ENCODE peak calls at places on chromosomes 2 and 18, in five cellular contexts. One of them, this sample, is unnamed.

GRCh38 chr2:236061497-236061896 is 106.7 kb downstream of the GBX2 start:
- DNase-seq in mesenchymal stem cell: no peak
- DNase-seq in trophoblast cell: peak
- DNase-seq in neuronal stem cell: no peak
- DNase-seq in H1: no peak
- DNase-seq in this sample: no peak

GRCh38 chr2:218852911-218853667 is 6.5 kb upstream of the WNT6 start:
- DNase-seq in neuronal stem cell: peak
- DNase-seq in mesenchymal stem cell: peak
- DNase-seq in trophoblast cell: peak
- DNase-seq in H1: peak
- DNase-seq in this sample: peak

GRCh38 chr18:66432636-66433035 is 171.3 kb downstream of the CDH19 start:
- DNase-seq in neuronal stem cell: no peak
- DNase-seq in H1: no peak
- DNase-seq in trophoblast cell: no peak
- DNase-seq in mesenchymal stem cell: no peak
- DNase-seq in this sample: no peak

GRCh38 chr2:231181848-231182247 is 16.6 kb upstream of the ARMC9 start:
- DNase-seq in H1: no peak
- DNase-seq in mesenchymal stem cell: peak
- DNase-seq in trophoblast cell: peak
- DNase-seq in neuronal stem cell: no peak
- DNase-seq in this sample: no peak

GRCh38 chr2:9772035-9772998 is 71.0 kb upstream of the TAF1B start:
- DNase-seq in H1: no peak
- DNase-seq in mesenchymal stem cell: no peak
- DNase-seq in trophoblast cell: no peak
- DNase-seq in neuronal stem cell: no peak
- DNase-seq in this sample: no peak

GRCh38 chr2:106269591-106270291 is 75.6 kb upstream of the UXS1 start:
- DNase-seq in trophoblast cell: peak
- DNase-seq in neuronal stem cell: no peak
- DNase-seq in mesenchymal stem cell: no peak
- DNase-seq in H1: no peak
- DNase-seq in this sample: no peak

GRCh38 chr2:205273148-205273547 is 409.2 kb upstream of the NRP2 start:
- DNase-seq in trophoblast cell: no peak
- DNase-seq in mesenchymal stem cell: no peak
- DNase-seq in H1: no peak
- DNase-seq in neuronal stem cell: peak
- DNase-seq in this sample: no peak

GRCh38 chr2:143878131-143878530 is 641.8 kb downstream of the ZEB2 start:
- DNase-seq in H1: no peak
- DNase-seq in mesenchymal stem cell: no peak
- DNase-seq in trophoblast cell: peak
- DNase-seq in neuronal stem cell: no peak
- DNase-seq in this sample: no peak

GRCh38 chr2:240411261-240412160 is 24.0 kb upstream of the GPC1 start:
- DNase-seq in H1: no peak
- DNase-seq in mesenchymal stem cell: no peak
- DNase-seq in trophoblast cell: no peak
- DNase-seq in neuronal stem cell: no peak
- DNase-seq in this sample: peak

GRCh38 chr2:65350714-65351113 is 81.7 kb downstream of the SPRED2 start:
- DNase-seq in neuronal stem cell: no peak
- DNase-seq in H1: no peak
- DNase-seq in mesenchymal stem cell: peak
- DNase-seq in trophoblast cell: peak
- DNase-seq in this sample: peak

GRCh38 chr2:25867389-25868003 is 10.8 kb downstream of the ASXL2 start:
- DNase-seq in neuronal stem cell: no peak
- DNase-seq in H1: no peak
- DNase-seq in mesenchymal stem cell: no peak
- DNase-seq in trophoblast cell: no peak
- DNase-seq in this sample: no peak

GRCh38 chr2:190407662-190408537 is at the start of gene MFSD6:
- DNase-seq in H1: no peak
- DNase-seq in mesenchymal stem cell: no peak
- DNase-seq in trophoblast cell: peak
- DNase-seq in neuronal stem cell: peak
- DNase-seq in this sample: peak

GRCh38 chr2:141195087-141195486 is 935.7 kb downstream of the LRP1B start:
- DNase-seq in H1: no peak
- DNase-seq in neuronal stem cell: no peak
- DNase-seq in trophoblast cell: no peak
- DNase-seq in mesenchymal stem cell: no peak
- DNase-seq in this sample: no peak

GRCh38 chr18:677951-678363 is 20.5 kb downstream of the TYMS start:
- DNase-seq in trophoblast cell: no peak
- DNase-seq in mesenchymal stem cell: no peak
- DNase-seq in H1: no peak
- DNase-seq in neuronal stem cell: no peak
- DNase-seq in this sample: no peak

GRCh38 chr2:69163109-69163508 is 150.1 kb downstream of the ANTXR1 start:
- DNase-seq in H1: no peak
- DNase-seq in trophoblast cell: peak
- DNase-seq in mesenchymal stem cell: peak
- DNase-seq in neuronal stem cell: no peak
- DNase-seq in this sample: no peak

GRCh38 chr18:49023938-49024341 is 73.2 kb upstream of the SMAD7 start:
- DNase-seq in mesenchymal stem cell: no peak
- DNase-seq in neuronal stem cell: no peak
- DNase-seq in trophoblast cell: no peak
- DNase-seq in H1: no peak
- DNase-seq in this sample: peak

GRCh38 chr2:102698369-102699111 is 63.3 kb upstream of the TMEM182 start:
- DNase-seq in mesenchymal stem cell: no peak
- DNase-seq in H1: no peak
- DNase-seq in neuronal stem cell: no peak
- DNase-seq in trophoblast cell: no peak
- DNase-seq in this sample: no peak

GRCh38 chr2:88737385-88737784 is 45.9 kb downstream of the RPIA start:
- DNase-seq in trophoblast cell: no peak
- DNase-seq in H1: no peak
- DNase-seq in mesenchymal stem cell: no peak
- DNase-seq in neuronal stem cell: no peak
- DNase-seq in this sample: no peak

GRCh38 chr2:67567866-67568265 is 170.7 kb downstream of the ETAA1 start:
- DNase-seq in neuronal stem cell: no peak
- DNase-seq in mesenchymal stem cell: no peak
- DNase-seq in H1: no peak
- DNase-seq in trophoblast cell: no peak
- DNase-seq in this sample: no peak

GRCh38 chr2:26469092-26469710 is 8.7 kb downstream of the OTOF start:
- DNase-seq in mesenchymal stem cell: peak
- DNase-seq in neuronal stem cell: peak
- DNase-seq in H1: peak
- DNase-seq in trophoblast cell: peak
- DNase-seq in this sample: peak

GRCh38 chr2:56380861-56381260 is 197.1 kb downstream of the CCDC85A start:
- DNase-seq in neuronal stem cell: no peak
- DNase-seq in H1: no peak
- DNase-seq in trophoblast cell: peak
- DNase-seq in mesenchymal stem cell: no peak
- DNase-seq in this sample: no peak

GRCh38 chr2:33859791-33860461 is 260.8 kb upstream of the FAM98A start:
- DNase-seq in trophoblast cell: no peak
- DNase-seq in H1: no peak
- DNase-seq in mesenchymal stem cell: no peak
- DNase-seq in neuronal stem cell: no peak
- DNase-seq in this sample: no peak

GRCh38 chr2:102061962-102062795 is 70.4 kb downstream of the IL1R2 start:
- DNase-seq in H1: no peak
- DNase-seq in neuronal stem cell: no peak
- DNase-seq in trophoblast cell: peak
- DNase-seq in mesenchymal stem cell: peak
- DNase-seq in this sample: no peak

GRCh38 chr2:52810460-52810859 is 957.1 kb upstream of the CHAC2 start:
- DNase-seq in H1: no peak
- DNase-seq in trophoblast cell: peak
- DNase-seq in neuronal stem cell: peak
- DNase-seq in mesenchymal stem cell: peak
- DNase-seq in this sample: peak

GRCh38 chr2:223051580-223052375 is at the start of gene KCNE4:
- DNase-seq in neuronal stem cell: no peak
- DNase-seq in H1: no peak
- DNase-seq in trophoblast cell: peak
- DNase-seq in mesenchymal stem cell: peak
- DNase-seq in this sample: no peak

GRCh38 chr2:239689410-239689809 is 288.6 kb upstream of the HDAC4 start:
- DNase-seq in trophoblast cell: no peak
- DNase-seq in mesenchymal stem cell: no peak
- DNase-seq in neuronal stem cell: no peak
- DNase-seq in H1: no peak
- DNase-seq in this sample: no peak

GRCh38 chr18:13431886-13432285 is 213.3 kb downstream of the LDLRAD4 start:
- DNase-seq in trophoblast cell: peak
- DNase-seq in H1: no peak
- DNase-seq in neuronal stem cell: no peak
- DNase-seq in mesenchymal stem cell: no peak
- DNase-seq in this sample: no peak

GRCh38 chr18:35159782-35160181 is 81.1 kb upstream of the ZNF397 start:
- DNase-seq in neuronal stem cell: no peak
- DNase-seq in H1: no peak
- DNase-seq in mesenchymal stem cell: no peak
- DNase-seq in trophoblast cell: peak
- DNase-seq in this sample: no peak

GRCh38 chr2:200373973-200374416 is 67.5 kb downstream of the SPATS2L start:
- DNase-seq in trophoblast cell: peak
- DNase-seq in H1: no peak
- DNase-seq in mesenchymal stem cell: no peak
- DNase-seq in neuronal stem cell: no peak
- DNase-seq in this sample: no peak

GRCh38 chr2:145095641-145096435 is 575.9 kb upstream of the ZEB2 start:
- DNase-seq in H1: no peak
- DNase-seq in trophoblast cell: no peak
- DNase-seq in neuronal stem cell: no peak
- DNase-seq in mesenchymal stem cell: peak
- DNase-seq in this sample: no peak

GRCh38 chr2:185857676-185858075 is 119.1 kb downstream of the FSIP2 start:
- DNase-seq in H1: no peak
- DNase-seq in mesenchymal stem cell: no peak
- DNase-seq in trophoblast cell: no peak
- DNase-seq in neuronal stem cell: no peak
- DNase-seq in this sample: no peak

GRCh38 chr2:134682726-134683125 is 36.1 kb downstream of the TMEM163 start:
- DNase-seq in H1: no peak
- DNase-seq in trophoblast cell: no peak
- DNase-seq in mesenchymal stem cell: no peak
- DNase-seq in neuronal stem cell: no peak
- DNase-seq in this sample: no peak

GRCh38 chr2:105114551-105114950 is 76.7 kb downstream of the MRPS9 start:
- DNase-seq in mesenchymal stem cell: peak
- DNase-seq in trophoblast cell: peak
- DNase-seq in neuronal stem cell: peak
- DNase-seq in H1: no peak
- DNase-seq in this sample: no peak

GRCh38 chr2:30265441-30266015 is 34.2 kb downstream of the LBH start:
- DNase-seq in trophoblast cell: no peak
- DNase-seq in H1: no peak
- DNase-seq in neuronal stem cell: no peak
- DNase-seq in mesenchymal stem cell: peak
- DNase-seq in this sample: no peak
- H4K8ac ChIP-seq in trophoblast cell: no peak
- H4K8ac ChIP-seq in H1: no peak
- H4K8ac ChIP-seq in neuronal stem cell: no peak
- H4K8ac ChIP-seq in mesenchymal stem cell: no peak
- H4K8ac ChIP-seq in this sample: no peak

GRCh38 chr2:8534386-8534728 is 147.5 kb upstream of the ID2 start:
- DNase-seq in trophoblast cell: no peak
- DNase-seq in mesenchymal stem cell: peak
- DNase-seq in H1: no peak
- DNase-seq in neuronal stem cell: no peak
- DNase-seq in this sample: no peak
- H3K23ac ChIP-seq in trophoblast cell: no peak
- H3K23ac ChIP-seq in mesenchymal stem cell: no peak
- H3K23ac ChIP-seq in H1: no peak
- H3K23ac ChIP-seq in neuronal stem cell: no peak
- H3K23ac ChIP-seq in this sample: no peak

GRCh38 chr2:47808614-47809013 is 25.7 kb downstream of the MSH6 start:
- DNase-seq in H1: no peak
- DNase-seq in trophoblast cell: no peak
- DNase-seq in mesenchymal stem cell: peak
- DNase-seq in neuronal stem cell: no peak
- DNase-seq in this sample: no peak
- H2BK12ac ChIP-seq in H1: no peak
- H2BK12ac ChIP-seq in trophoblast cell: no peak
- H2BK12ac ChIP-seq in mesenchymal stem cell: no peak
- H2BK12ac ChIP-seq in neuronal stem cell: no peak
- H2BK12ac ChIP-seq in this sample: no peak

GRCh38 chr2:15560988-15561573 is at the start of gene NBAS:
- DNase-seq in trophoblast cell: peak
- DNase-seq in H1: peak
- DNase-seq in mesenchymal stem cell: peak
- DNase-seq in neuronal stem cell: peak
- DNase-seq in this sample: peak

GRCh38 chr2:15560404-15560987 is 638 bp downstream of the NBAS start:
- DNase-seq in mesenchymal stem cell: peak
- DNase-seq in trophoblast cell: peak
- DNase-seq in neuronal stem cell: no peak
- DNase-seq in H1: no peak
- DNase-seq in this sample: no peak

GRCh38 chr2:15563227-15564100 is 2.3 kb upstream of the NBAS start:
- DNase-seq in H1: no peak
- DNase-seq in mesenchymal stem cell: no peak
- DNase-seq in neuronal stem cell: no peak
- DNase-seq in trophoblast cell: no peak
- DNase-seq in this sample: no peak

GRCh38 chr2:15562354-15563031 is 1.4 kb upstream of the NBAS start:
- DNase-seq in neuronal stem cell: no peak
- DNase-seq in H1: no peak
- DNase-seq in mesenchymal stem cell: no peak
- DNase-seq in trophoblast cell: no peak
- DNase-seq in this sample: no peak

DNA sequence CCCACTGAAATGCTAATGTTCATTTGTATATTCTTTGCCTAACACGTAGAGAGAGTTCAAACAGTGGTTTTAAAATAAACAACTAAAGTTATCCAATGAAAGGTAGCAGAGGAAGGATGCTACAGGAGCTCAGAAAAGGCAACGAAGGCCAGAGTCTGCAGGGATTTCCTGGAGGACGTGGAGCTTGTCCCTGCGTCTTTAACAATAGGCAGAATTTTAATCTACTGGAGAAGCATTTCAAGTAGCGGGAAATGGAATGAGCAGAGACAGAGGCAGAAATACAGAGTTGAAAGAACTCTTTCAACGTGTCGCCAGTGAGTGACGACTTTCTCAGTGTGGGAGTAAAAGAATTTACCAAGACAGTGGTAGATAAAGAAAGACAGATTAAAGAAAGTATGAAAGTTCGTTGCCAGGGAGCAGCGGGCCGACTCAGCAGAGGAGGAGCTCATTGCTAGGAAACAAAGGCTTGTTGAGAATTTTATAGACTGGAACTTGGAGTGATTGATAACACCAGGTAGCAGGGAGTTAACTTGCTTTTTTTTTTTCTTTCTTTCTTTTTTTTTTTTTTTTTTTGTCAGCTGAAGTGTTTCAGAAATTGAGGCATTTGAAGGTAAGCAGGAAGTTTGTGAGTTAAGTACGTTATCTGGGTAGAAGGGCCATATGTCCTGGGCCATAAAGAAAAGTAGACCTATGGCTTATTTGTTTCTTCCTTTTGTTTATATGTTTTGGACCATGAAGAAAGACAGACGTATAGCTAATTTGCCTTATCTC is 625 bp upstream of the NBAS start:
- DNase-seq in trophoblast cell: peak
- DNase-seq in neuronal stem cell: no peak
- DNase-seq in mesenchymal stem cell: no peak
- DNase-seq in H1: no peak
- DNase-seq in this sample: no peak
- H4K8ac ChIP-seq in trophoblast cell: peak
- H4K8ac ChIP-seq in neuronal stem cell: no peak
- H4K8ac ChIP-seq in mesenchymal stem cell: peak
- H4K8ac ChIP-seq in H1: no peak
- H4K8ac ChIP-seq in this sample: no peak